ENCODE peak calls at places on chromosomes 16 and 17, in five cellular contexts. Z is left ventricle myocardium inferior, U is endothelial cell of umbilical vein, I is cardiac muscle cell, Q is neural progenitor cell. W is an unnamed sample. For H3K36me3, the result is how much of the 10 kb centered on the place peaks cover.

GRCh38 chr17:50221500-50222480 is 20.4 kb upstream of the COL1A1 start:
- DNase-seq in U (no peak), Q (no peak), I (no peak), Z (no peak), W (no peak)

GRCh38 chr17:58184308-58184985 is 8.1 kb upstream of the EPX start:
- DNase-seq in I (no peak), Q (peak), U (no peak), Z (no peak), W (no peak)

GRCh38 chr17:40564883-40565744 is at the start of gene CCR7:
- DNase-seq in I (no peak), Q (no peak), U (no peak), Z (no peak), W (no peak)

GRCh38 chr16:68355447-68356248 is 44.8 kb downstream of the PRMT7 start:
- DNase-seq in Q (peak), I (no peak), U (no peak), Z (no peak), W (no peak)

GRCh38 chr16:87086156-87086555 is 231.0 kb downstream of the C16orf95 start:
- DNase-seq in U (no peak), Z (no peak), I (no peak), Q (no peak), W (no peak)

GRCh38 chr17:41392278-41392677 is 5.1 kb downstream of the KRT31 start:
- DNase-seq in U (no peak), Z (no peak), I (no peak), Q (no peak), W (no peak)

GRCh38 chr16:35298460-35299243 is 1839.2 kb downstream of the TP53TG3F start:
- DNase-seq in Z (no peak), I (no peak), Q (no peak), U (no peak), W (no peak)

GRCh38 chr17:40870136-40870535 is 3.1 kb upstream of the KRT12 start:
- DNase-seq in U (no peak), Q (no peak), Z (no peak), I (peak), W (no peak)

GRCh38 chr16:19967561-19967960 is 82.9 kb upstream of the GPRC5B start:
- DNase-seq in U (no peak), I (no peak), Z (no peak), Q (peak), W (no peak)

GRCh38 chr17:64773836-64774761 is 112.0 kb upstream of the SMURF2 start:
- DNase-seq in Q (peak), Z (no peak), I (peak), U (peak), W (no peak)

GRCh38 chr16:85620403-85620802 is 7.3 kb downstream of the GSE1 start:
- DNase-seq in U (no peak), Z (no peak), Q (no peak), I (no peak), W (no peak)

GRCh38 chr16:1290032-1290431 is 19.4 kb upstream of the UBE2I start:
- DNase-seq in U (no peak), I (no peak), Z (no peak), Q (peak), W (no peak)

GRCh38 chr16:72473631-72474030 is 301.7 kb upstream of the PMFBP1 start:
- DNase-seq in Q (no peak), U (no peak), I (no peak), Z (no peak), W (no peak)

GRCh38 chr16:30609002-30609927 is 924 bp downstream of the ZNF689 start:
- DNase-seq in Q (peak), I (peak), Z (peak), U (peak), W (no peak)

GRCh38 chr17:28530926-28531325 is 21.5 kb downstream of the UNC119 start:
- DNase-seq in I (no peak), Q (no peak), U (no peak), Z (no peak), W (no peak)

GRCh38 chr16:24853830-24854229 is 8.1 kb downstream of the SLC5A11 start:
- DNase-seq in I (no peak), Q (no peak), Z (peak), U (peak), W (no peak)

GRCh38 chr16:55569025-55569424 is 2.5 kb downstream of the CAPNS2 start:
- DNase-seq in Q (no peak), U (peak), I (no peak), Z (no peak), W (no peak)

GRCh38 chr16:67628216-67628615 is 16.7 kb upstream of the CARMIL2 start:
- DNase-seq in Q (no peak), U (no peak), Z (no peak), I (no peak), W (no peak)

GRCh38 chr17:68460715-68461114 is 3.4 kb upstream of the WIPI1 start:
- DNase-seq in Q (no peak), I (no peak), U (no peak), Z (no peak), W (no peak)

GRCh38 chr16:78930561-78930960 is 670.0 kb downstream of the MAF start:
- DNase-seq in U (no peak), Q (no peak), Z (no peak), I (no peak), W (no peak)

DNA sequence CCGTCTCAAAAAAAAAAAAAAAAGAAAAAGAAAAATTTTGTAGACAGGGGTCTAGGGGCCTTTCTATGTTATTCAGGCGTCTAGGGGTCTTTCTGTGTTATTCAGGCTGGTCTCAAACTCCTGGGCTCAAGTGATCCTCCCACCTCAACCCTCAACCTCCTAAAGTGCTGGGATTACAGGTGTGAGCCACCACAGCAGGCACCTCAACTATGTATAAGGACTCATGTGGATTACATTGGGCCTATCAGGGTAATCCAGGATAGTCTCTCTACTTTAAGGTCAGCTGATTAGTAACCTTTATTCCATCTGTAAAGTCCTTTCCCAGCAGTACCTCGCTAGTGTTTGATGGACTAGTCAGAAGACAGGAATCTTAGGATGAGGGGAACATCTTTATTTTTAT is 22.4 kb downstream of the TADA2A start:
- DNase-seq in U (no peak), I (no peak), Q (no peak), Z (no peak), W (no peak)
- H3K36me3 ChIP-seq in U (under half), I (under half), Q (under half), Z (half or more), W (under half)

GRCh38 chr16:71229344-71229743 is 1.2 kb downstream of the HYDIN start:
- DNase-seq in U (no peak), Z (no peak), Q (no peak), I (no peak), W (no peak)
- H3K4me3 ChIP-seq in U (no peak), Z (no peak), Q (no peak), I (no peak), W (no peak)

DNA sequence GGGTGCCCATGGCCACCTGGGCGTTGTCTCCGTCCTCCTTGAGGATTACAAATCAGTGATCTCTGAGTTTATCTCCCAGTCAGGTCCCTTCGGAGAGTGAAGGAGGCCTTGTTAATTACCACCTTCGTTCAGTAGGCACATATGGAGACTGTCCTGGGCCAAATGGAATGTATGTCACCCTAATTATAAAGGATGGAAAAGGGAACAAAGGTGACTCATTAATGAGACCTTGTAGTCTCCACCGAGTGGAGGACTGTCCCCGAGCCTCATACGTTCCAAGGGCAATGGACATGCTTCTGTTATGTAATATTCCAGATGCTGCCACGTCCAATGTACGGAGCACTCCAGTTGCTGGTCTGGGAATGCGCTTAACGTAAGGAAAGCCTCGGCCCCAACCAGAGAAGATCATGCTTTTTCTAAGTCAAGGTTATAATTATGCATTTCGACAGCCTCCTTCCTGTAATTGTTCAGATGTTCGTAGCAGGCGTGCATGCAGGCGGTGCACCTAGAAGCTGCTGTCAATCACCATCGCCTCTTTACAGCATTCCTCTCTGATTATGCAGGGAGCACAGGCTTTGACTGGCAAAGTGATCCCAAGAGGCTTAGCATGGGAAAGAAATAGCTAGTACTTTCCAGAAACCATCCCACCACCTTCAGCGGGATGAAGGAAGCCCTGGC is 22.4 kb upstream of the SEC14L1 start:
- DNase-seq in Z (peak), Q (no peak), I (peak), U (peak), W (no peak)
- H3K36me3 ChIP-seq in Z (under half), Q (under half), I (under half), U (under half), W (under half)

GRCh38 chr17:61399131-61400057 is at the start of gene TBX2:
- DNase-seq in Q (peak), I (peak), Z (peak), U (no peak), W (no peak)
- H3K4me3 ChIP-seq in Q (peak), I (peak), Z (peak), U (no peak), W (peak)

DNA sequence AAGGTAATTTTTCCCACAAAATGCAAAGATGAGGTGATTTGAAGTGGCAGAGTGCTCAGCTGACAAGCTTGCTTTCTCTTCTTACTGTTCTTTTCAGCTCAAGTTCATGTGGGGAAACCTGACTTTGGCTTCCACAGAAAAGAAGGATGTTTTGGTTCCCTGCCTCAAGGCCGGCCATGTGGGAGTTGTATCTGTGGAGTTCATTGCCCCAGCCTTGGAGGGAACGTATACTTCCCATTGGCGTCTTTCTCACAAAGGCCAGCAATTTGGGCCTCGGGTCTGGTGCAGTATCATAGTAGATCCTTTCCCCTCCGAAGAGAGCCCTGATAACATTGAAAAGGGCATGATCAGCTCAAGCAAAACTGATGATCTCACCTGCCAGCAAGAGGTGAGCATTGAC is 18.4 kb upstream of the TMEM106A start:
- DNase-seq in Q (no peak), Z (no peak), I (no peak), U (no peak), W (no peak)
- H3K36me3 ChIP-seq in Q (under half), Z (half or more), I (half or more), U (half or more), W (under half)

GRCh38 chr17:75457047-75457654 is 716 bp downstream of the TMEM94 start:
- DNase-seq in Q (peak), U (peak), Z (no peak), I (peak), W (no peak)
- H3K4me3 ChIP-seq in Q (peak), U (peak), Z (peak), I (peak), W (peak)